ENCODE peak calls at places on chromosomes 3 and 15, in nine cellular contexts. M is tibial artery, S is Panc1, W is lower lobe of right lung, J is cardiac muscle cell, A is GM12878, I is lung, O is hepatocyte, Y is aorta. L is an unnamed sample. For H3K36me3 and H3K27me3, the result is how much of the 10 kb centered on the place peaks cover.

GRCh38 chr3:124686028-124686670 is 44.1 kb upstream of the UMPS start:
- DNase-seq in M (no peak), S (no peak), W (no peak), J (no peak), A (no peak), I (no peak), O (no peak), Y (no peak), L (no peak)

GRCh38 chr15:70539912-70540520 is 223.3 kb downstream of the UACA start:
- DNase-seq in M (no peak), S (no peak), W (no peak), J (no peak), A (no peak), I (no peak), O (no peak), Y (no peak), L (no peak)

GRCh38 chr15:39627456-39628130 is 46.7 kb downstream of the THBS1 start:
- DNase-seq in M (no peak), S (no peak), W (no peak), J (no peak), A (no peak), I (no peak), O (no peak), Y (no peak), L (no peak)

GRCh38 chr15:33111051-33111451 is 83.5 kb downstream of the FMN1 start:
- DNase-seq in M (no peak), S (no peak), W (no peak), J (no peak), A (no peak), I (no peak), O (no peak), Y (no peak), L (no peak)

GRCh38 chr15:31270767-31271166 is 55.9 kb upstream of the KLF13 start:
- DNase-seq in M (peak), S (no peak), W (no peak), J (no peak), A (no peak), I (peak), O (no peak), Y (no peak), L (peak)

GRCh38 chr3:72255191-72255590 is 470.2 kb upstream of the PROK2 start:
- DNase-seq in M (peak), S (no peak), W (no peak), J (peak), A (no peak), I (peak), O (peak), Y (peak), L (peak)

GRCh38 chr15:76994001-76994400 is 925 bp upstream of the PSTPIP1 start:
- DNase-seq in M (peak), S (no peak), W (peak), J (no peak), A (no peak), I (no peak), O (no peak), Y (peak), L (peak)

GRCh38 chr3:67006460-67006859 is 8.4 kb downstream of the KBTBD8 start:
- DNase-seq in M (no peak), S (no peak), W (no peak), J (peak), A (no peak), I (no peak), O (no peak), Y (no peak), L (no peak)

GRCh38 chr15:52558196-52558595 is 10.6 kb downstream of the ARPP19 start:
- DNase-seq in M (no peak), S (no peak), W (no peak), J (peak), A (peak), I (no peak), O (peak), Y (no peak), L (no peak)

GRCh38 chr15:99385865-99386264 is 134.6 kb downstream of the LRRC28 start:
- DNase-seq in M (no peak), S (no peak), W (no peak), J (peak), A (no peak), I (peak), O (peak), Y (peak), L (no peak)

GRCh38 chr15:91940466-91941381 is 87.2 kb downstream of the SLCO3A1 start:
- DNase-seq in M (no peak), S (no peak), W (peak), J (no peak), A (no peak), I (peak), O (no peak), Y (no peak), L (no peak)

GRCh38 chr3:65676592-65676991 is 362.1 kb downstream of the MAGI1 start:
- DNase-seq in M (no peak), S (no peak), W (no peak), J (no peak), A (no peak), I (no peak), O (no peak), Y (no peak), L (no peak)

GRCh38 chr3:99865321-99865720 is 47.7 kb downstream of the CMSS1 start:
- DNase-seq in M (no peak), S (no peak), W (no peak), J (peak), A (no peak), I (no peak), O (no peak), Y (no peak), L (no peak)

GRCh38 chr3:34364345-34364744 is 565.9 kb downstream of the PDCD6IP start:
- DNase-seq in M (no peak), S (no peak), W (no peak), J (no peak), A (peak), I (no peak), O (no peak), Y (no peak), L (peak)

GRCh38 chr3:42025388-42026138 is 63.7 kb upstream of the ULK4 start:
- DNase-seq in M (peak), S (no peak), W (peak), J (peak), A (no peak), I (peak), O (peak), Y (peak), L (peak)

GRCh38 chr3:24522155-24522579 is 27.5 kb upstream of the THRB start:
- DNase-seq in M (no peak), S (no peak), W (no peak), J (peak), A (no peak), I (no peak), O (peak), Y (no peak), L (peak)

GRCh38 chr15:37095993-37096877 is 4.1 kb downstream of the MEIS2 start:
- DNase-seq in M (no peak), S (no peak), W (no peak), J (peak), A (no peak), I (no peak), O (peak), Y (peak), L (peak)

GRCh38 chr15:52331490-52332240 is 36.1 kb upstream of the MYO5C start:
- DNase-seq in M (no peak), S (peak), W (no peak), J (peak), A (peak), I (no peak), O (peak), Y (no peak), L (peak)

GRCh38 chr15:67165653-67166260 is 88.7 kb downstream of the AAGAB start:
- DNase-seq in M (peak), S (no peak), W (no peak), J (peak), A (no peak), I (no peak), O (no peak), Y (peak), L (peak)

GRCh38 chr3:153752405-153753027 is 368.7 kb upstream of the ARHGEF26 start:
- DNase-seq in M (no peak), S (no peak), W (no peak), J (peak), A (no peak), I (peak), O (no peak), Y (no peak), L (no peak)

GRCh38 chr15:41941644-41942415 is 30.5 kb downstream of the EHD4 start:
- DNase-seq in M (no peak), S (no peak), W (no peak), J (no peak), A (no peak), I (no peak), O (no peak), Y (no peak), L (no peak)

GRCh38 chr3:128486692-128487537 is 6.1 kb downstream of the GATA2 start:
- DNase-seq in M (peak), S (no peak), W (peak), J (peak), A (no peak), I (no peak), O (no peak), Y (no peak), L (peak)

GRCh38 chr3:133812872-133813271 is 7.3 kb downstream of the SRPRB start:
- DNase-seq in M (no peak), S (no peak), W (no peak), J (peak), A (no peak), I (no peak), O (no peak), Y (no peak), L (no peak)

GRCh38 chr15:41154412-41154811 is 38.3 kb upstream of the INO80 start:
- DNase-seq in M (no peak), S (no peak), W (no peak), J (peak), A (no peak), I (no peak), O (no peak), Y (no peak), L (no peak)

DNA sequence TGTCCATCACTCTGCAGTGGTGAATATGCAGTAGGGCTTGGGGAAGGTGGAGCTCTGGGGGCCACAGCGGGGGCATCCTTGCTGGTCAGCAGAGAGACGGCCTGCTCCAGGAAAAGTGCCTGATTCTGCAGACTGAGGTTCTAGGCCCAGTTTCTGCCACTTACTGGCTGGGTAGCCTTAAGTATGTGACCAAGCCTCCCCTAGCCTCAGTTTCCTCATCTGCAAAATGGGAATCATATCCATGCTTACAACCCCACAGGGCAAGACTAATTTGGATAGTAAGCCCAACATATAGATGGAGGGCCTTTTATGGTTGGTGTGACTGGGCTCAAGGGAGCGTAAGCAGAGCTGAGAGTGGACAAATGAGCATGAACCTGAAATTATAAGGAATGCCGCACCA is 60.8 kb downstream of the OXNAD1 start:
- DNase-seq in M (no peak), S (no peak), W (no peak), J (no peak), A (no peak), I (no peak), O (no peak), Y (no peak), L (no peak)
- H3K36me3 ChIP-seq in M (under half), S (under half), W (half or more), J (under half), A (under half), I (under half), O (under half), Y (under half), L (under half)

GRCh38 chr3:27715454-27715806 is 6.7 kb downstream of the EOMES start:
- DNase-seq in M (no peak), S (no peak), W (no peak), J (no peak), A (no peak), I (no peak), O (no peak), Y (no peak), L (peak)

GRCh38 chr3:27714101-27714526 is 8.0 kb downstream of the EOMES start:
- DNase-seq in M (no peak), S (no peak), W (no peak), J (no peak), A (no peak), I (no peak), O (no peak), Y (no peak), L (peak)

GRCh38 chr3:27713435-27713880 is 8.7 kb downstream of the EOMES start:
- DNase-seq in M (no peak), S (no peak), W (no peak), J (no peak), A (no peak), I (no peak), O (no peak), Y (no peak), L (peak)

GRCh38 chr3:27715863-27716262 is 6.3 kb downstream of the EOMES start:
- DNase-seq in M (no peak), S (no peak), W (no peak), J (no peak), A (no peak), I (no peak), O (no peak), Y (no peak), L (no peak)

DNA sequence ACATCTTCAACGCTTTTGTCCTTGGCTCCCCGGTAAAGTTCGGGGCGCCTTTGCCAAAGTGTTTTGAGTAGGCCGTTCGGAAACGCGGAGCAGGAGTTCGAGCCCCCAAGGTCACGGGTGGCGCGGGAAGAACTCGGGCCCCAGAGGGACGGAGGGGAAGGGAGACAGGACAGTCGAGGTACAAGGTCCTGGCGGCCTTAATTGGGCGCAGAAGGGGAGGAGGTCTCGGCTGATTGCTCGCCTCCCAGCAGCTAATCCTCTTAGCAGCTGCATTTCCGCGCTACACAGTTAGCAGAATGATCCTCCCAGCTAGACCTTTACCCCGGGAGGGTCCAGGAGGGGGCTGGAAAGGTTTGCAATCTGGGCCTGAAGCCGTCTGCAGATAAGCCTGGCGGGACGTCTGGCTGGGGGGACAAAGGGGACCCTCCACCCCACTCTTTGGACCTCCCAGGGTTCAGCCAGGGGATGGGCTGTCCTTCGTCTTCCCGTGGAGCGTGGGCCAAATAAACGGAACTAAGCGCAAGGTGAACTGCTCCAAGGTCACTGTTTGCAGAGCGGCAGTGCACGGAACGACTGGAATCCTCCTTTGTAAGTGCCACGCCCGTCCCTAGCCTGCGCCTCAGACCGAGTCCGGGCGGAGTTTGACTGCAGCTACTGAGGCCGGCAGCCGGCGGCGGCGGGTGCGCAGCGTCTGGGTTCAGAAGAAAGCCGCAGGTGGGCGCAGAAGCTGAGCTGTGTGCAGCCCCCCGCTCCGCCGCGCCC is 7.2 kb downstream of the EOMES start:
- DNase-seq in M (no peak), S (no peak), W (peak), J (no peak), A (no peak), I (no peak), O (peak), Y (peak), L (peak)
- H3K27me3 ChIP-seq in M (half or more), S (under half), W (half or more), J (half or more), A (under half), I (under half), O (half or more), Y (under half), L (half or more)

GRCh38 chr3:70973558-70973957 is 610.0 kb downstream of the FOXP1 start:
- DNase-seq in M (no peak), S (no peak), W (no peak), J (peak), A (no peak), I (no peak), O (no peak), Y (no peak), L (no peak)
- H3K4me3 ChIP-seq in M (no peak), S (no peak), W (no peak), J (no peak), A (no peak), I (no peak), O (no peak), Y (no peak), L (no peak)

GRCh38 chr3:14453841-14454630 is 51.6 kb downstream of the SLC6A6 start:
- DNase-seq in M (no peak), S (no peak), W (no peak), J (no peak), A (no peak), I (no peak), O (no peak), Y (peak), L (no peak)

GRCh38 chr3:14451844-14452533 is 49.6 kb downstream of the SLC6A6 start:
- DNase-seq in M (peak), S (no peak), W (no peak), J (peak), A (no peak), I (no peak), O (peak), Y (peak), L (no peak)

GRCh38 chr3:14450922-14451606 is 48.7 kb downstream of the SLC6A6 start:
- DNase-seq in M (no peak), S (no peak), W (no peak), J (no peak), A (no peak), I (no peak), O (no peak), Y (no peak), L (no peak)

GRCh38 chr3:14453368-14453710 is 50.9 kb downstream of the SLC6A6 start:
- DNase-seq in M (no peak), S (no peak), W (no peak), J (no peak), A (no peak), I (no peak), O (no peak), Y (no peak), L (no peak)

GRCh38 chr3:14452676-14453367 is 50.4 kb downstream of the SLC6A6 start:
- DNase-seq in M (peak), S (no peak), W (peak), J (peak), A (no peak), I (peak), O (peak), Y (peak), L (no peak)
- H3K36me3 ChIP-seq in M (under half), S (under half), W (half or more), J (under half), A (under half), I (under half), O (under half), Y (under half), L (under half)

DNA sequence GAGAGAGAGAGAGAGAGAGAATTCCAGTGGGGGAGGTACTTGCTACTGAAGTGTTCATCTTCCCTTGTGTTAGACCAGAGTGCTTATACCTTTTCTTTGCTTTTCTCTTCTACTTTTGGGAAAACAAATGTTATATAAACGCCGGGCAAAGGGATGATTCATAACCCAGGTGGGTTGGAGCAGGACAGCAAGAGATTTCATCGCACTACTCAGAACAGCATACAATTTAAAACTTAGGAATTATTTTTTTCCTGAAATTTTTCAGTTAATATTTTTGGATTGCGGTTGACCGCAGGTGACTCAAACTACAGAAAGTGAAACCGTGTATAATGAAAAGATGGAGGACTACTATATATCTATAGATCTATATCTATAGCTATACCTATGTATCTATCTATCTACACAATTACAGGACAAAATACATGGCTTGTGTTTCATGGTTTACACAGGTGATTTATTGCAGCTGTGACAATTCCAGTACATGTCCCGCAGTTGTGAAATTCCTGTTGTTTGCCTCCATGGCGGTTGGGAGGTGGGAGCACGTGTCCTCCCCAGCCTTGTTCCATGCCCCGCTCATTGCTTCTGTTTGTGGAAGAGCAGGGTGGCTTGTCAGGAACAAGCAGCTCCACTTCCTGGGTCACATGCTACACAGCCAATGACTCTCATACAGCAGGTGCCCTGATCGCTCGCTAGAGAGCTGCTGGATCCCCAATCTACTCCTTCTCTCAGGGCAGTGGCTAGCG is 270.2 kb upstream of the RGMA start:
- DNase-seq in M (no peak), S (no peak), W (no peak), J (no peak), A (no peak), I (no peak), O (peak), Y (no peak), L (no peak)
- H3K27me3 ChIP-seq in M (under half), S (under half), W (under half), J (under half), A (under half), I (under half), O (under half), Y (under half), L (under half)

GRCh38 chr3:13379191-13379830 is 40.8 kb downstream of the NUP210 start:
- DNase-seq in M (peak), S (no peak), W (no peak), J (peak), A (no peak), I (no peak), O (peak), Y (peak), L (no peak)
- H3K4me3 ChIP-seq in M (peak), S (no peak), W (no peak), J (no peak), A (no peak), I (no peak), O (no peak), Y (no peak), L (no peak)

DNA sequence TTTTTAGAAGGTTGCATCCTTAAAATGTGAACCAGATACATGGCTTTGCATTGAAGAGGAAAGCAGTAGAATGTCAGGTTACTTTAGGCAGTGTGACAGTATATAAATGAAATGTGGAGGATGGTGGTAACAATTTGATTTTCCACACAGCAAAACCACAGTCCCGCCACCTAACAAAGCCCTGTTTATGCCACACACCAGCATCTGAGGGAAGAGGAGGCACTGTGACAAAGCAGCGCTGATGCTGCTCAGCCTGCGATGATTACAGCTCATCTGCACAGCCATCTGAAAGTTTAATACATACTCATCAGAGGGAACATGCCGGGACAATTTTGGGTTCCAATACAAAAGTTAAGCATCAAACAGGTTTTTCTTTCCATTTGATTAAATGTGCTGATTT is 8.9 kb downstream of the RNF7 start:
- DNase-seq in M (no peak), S (no peak), W (no peak), J (no peak), A (no peak), I (no peak), O (no peak), Y (no peak), L (no peak)
- H3K36me3 ChIP-seq in M (half or more), S (under half), W (half or more), J (under half), A (under half), I (under half), O (under half), Y (under half), L (under half)

L was measured in H7.